ENCODE peak calls at places on chromosome X, in eight cellular contexts. M is stomach, T is ovary, H is endothelial cell of umbilical vein, A is NB4, N is vagina, W is heart left ventricle, Z is esophagus squamous epithelium. O is an unnamed sample.

GRCh38 chrX:138349351-138349750 is 362.2 kb downstream of the FGF13 start:
- DNase-seq in M (no peak), T (no peak), H (no peak), A (no peak), N (no peak), W (no peak), Z (no peak), O (no peak)

GRCh38 chrX:45850197-45850774 is 649.6 kb upstream of the DIPK2B start:
- DNase-seq in M (no peak), T (no peak), H (peak; percentile 28), A (peak; percentile 36), N (no peak), W (no peak), Z (no peak), O (no peak)

GRCh38 chrX:101550362-101550761 is at the start of gene ARMCX1:
- DNase-seq in M (peak; percentile 49), T (peak; percentile 75), H (peak; percentile 87), A (peak; percentile 1), N (no peak), W (peak; percentile 87), Z (no peak), O (peak; percentile 94)

GRCh38 chrX:37542791-37543190 is 28.7 kb upstream of the LANCL3 start:
- DNase-seq in M (no peak), T (no peak), H (no peak), A (no peak), N (no peak), W (no peak), Z (no peak), O (no peak)

GRCh38 chrX:135087867-135088266 is 32.5 kb downstream of the ETDB start:
- DNase-seq in M (no peak), T (no peak), H (no peak), A (no peak), N (no peak), W (no peak), Z (no peak), O (no peak)

GRCh38 chrX:110418220-110418856 is 59.7 kb downstream of the RTL9 start:
- DNase-seq in M (peak; percentile 32), T (peak; percentile 65), H (peak; percentile 30), A (peak; percentile 5), N (no peak), W (no peak), Z (no peak), O (no peak)

GRCh38 chrX:13719192-13719856 is 15.1 kb downstream of the TRAPPC2 start:
- DNase-seq in M (no peak), T (no peak), H (no peak), A (no peak), N (no peak), W (no peak), Z (no peak), O (no peak)

GRCh38 chrX:121254336-121254735 is 206.9 kb downstream of the GLUD2 start:
- DNase-seq in M (no peak), T (no peak), H (no peak), A (peak; percentile 2), N (no peak), W (no peak), Z (no peak), O (no peak)

GRCh38 chrX:107935664-107936433 is 46.3 kb downstream of the TEX13B start:
- DNase-seq in M (no peak), T (no peak), H (no peak), A (no peak), N (no peak), W (peak; percentile 15), Z (no peak), O (peak; percentile 77)

GRCh38 chrX:41559662-41560061 is 112.5 kb downstream of the NYX start:
- DNase-seq in M (no peak), T (peak; percentile 40), H (peak; percentile 82), A (peak; percentile 56), N (no peak), W (no peak), Z (no peak), O (no peak)

GRCh38 chrX:14698770-14699169 is 169.4 kb downstream of the GLRA2 start:
- DNase-seq in M (no peak), T (no peak), H (no peak), A (no peak), N (no peak), W (no peak), Z (no peak), O (no peak)

GRCh38 chrX:134236690-134237362 is at the start of gene CCDC160:
- DNase-seq in M (peak; percentile 73), T (peak; percentile 76), H (peak; percentile 29), A (no peak), N (no peak), W (peak; percentile 46), Z (no peak), O (no peak)

GRCh38 chrX:13473666-13474516 is 95.5 kb upstream of the EGFL6 start:
- DNase-seq in M (no peak), T (no peak), H (no peak), A (no peak), N (no peak), W (no peak), Z (no peak), O (no peak)

GRCh38 chrX:34655496-34656258 is 1.4 kb downstream of the TMEM47 start:
- DNase-seq in M (no peak), T (no peak), H (peak; percentile 39), A (no peak), N (no peak), W (no peak), Z (no peak), O (no peak)

GRCh38 chrX:70196961-70197805 is 19.9 kb downstream of the DGAT2L6 start:
- DNase-seq in M (peak; percentile 51), T (no peak), H (peak; percentile 59), A (peak; percentile 64), N (no peak), W (no peak), Z (no peak), O (no peak)

GRCh38 chrX:50680990-50681389 is 133.0 kb downstream of the SHROOM4 start:
- DNase-seq in M (no peak), T (no peak), H (peak; percentile 63), A (no peak), N (no peak), W (no peak), Z (no peak), O (no peak)

GRCh38 chrX:11641368-11641767 is 24.4 kb downstream of the ARHGAP6 start:
- DNase-seq in M (no peak), T (no peak), H (no peak), A (peak; percentile 1), N (no peak), W (no peak), Z (no peak), O (no peak)

GRCh38 chrX:13093489-13094140 is 49.2 kb upstream of the FAM9C start:
- DNase-seq in M (no peak), T (no peak), H (peak; percentile 31), A (no peak), N (no peak), W (no peak), Z (no peak), O (no peak)

GRCh38 chrX:554271-554670 is 76.3 kb upstream of the SHOX start:
- DNase-seq in M (no peak), T (no peak), H (no peak), A (no peak), N (peak; percentile 37), W (no peak), Z (no peak), O (no peak)

GRCh38 chrX:109600114-109600710 is 24.8 kb downstream of the KCNE5 start:
- DNase-seq in M (no peak), T (peak; percentile 39), H (no peak), A (peak; percentile 63), N (no peak), W (peak; percentile 28), Z (no peak), O (no peak)

GRCh38 chrX:30141966-30142365 is 73.4 kb upstream of the MAGEB2 start:
- DNase-seq in M (no peak), T (no peak), H (peak; percentile 35), A (peak; percentile 57), N (no peak), W (no peak), Z (no peak), O (no peak)

GRCh38 chrX:37425370-37425769 is 76.2 kb downstream of the PRRG1 start:
- DNase-seq in M (no peak), T (no peak), H (no peak), A (no peak), N (no peak), W (no peak), Z (no peak), O (no peak)

GRCh38 chrX:49237060-49237459 is 1.8 kb downstream of the CCDC22 start:
- DNase-seq in M (no peak), T (no peak), H (no peak), A (peak; percentile 88), N (no peak), W (no peak), Z (no peak), O (no peak)

GRCh38 chrX:131854586-131854985 is 168.5 kb upstream of the STK26 start:
- DNase-seq in M (no peak), T (no peak), H (peak; percentile 20), A (peak; percentile 38), N (no peak), W (no peak), Z (no peak), O (no peak)
- TF ChIP-seq CTCF in M (no peak), T (no peak), H (no peak), A (no peak), N (no peak), W (no peak), Z (no peak), O (no peak)

GRCh38 chrX:10156199-10157031 is at the start of gene CLCN4:
- DNase-seq in M (peak; percentile 70), T (peak; percentile 51), H (peak; percentile 46), A (peak; percentile 41), N (no peak), W (peak; percentile 83), Z (no peak), O (no peak)
- TF ChIP-seq POLR2A in M (no peak), T (no peak), H (peak; percentile 30), A (no peak), N (no peak), W (no peak), Z (no peak), O (no peak)

DNA sequence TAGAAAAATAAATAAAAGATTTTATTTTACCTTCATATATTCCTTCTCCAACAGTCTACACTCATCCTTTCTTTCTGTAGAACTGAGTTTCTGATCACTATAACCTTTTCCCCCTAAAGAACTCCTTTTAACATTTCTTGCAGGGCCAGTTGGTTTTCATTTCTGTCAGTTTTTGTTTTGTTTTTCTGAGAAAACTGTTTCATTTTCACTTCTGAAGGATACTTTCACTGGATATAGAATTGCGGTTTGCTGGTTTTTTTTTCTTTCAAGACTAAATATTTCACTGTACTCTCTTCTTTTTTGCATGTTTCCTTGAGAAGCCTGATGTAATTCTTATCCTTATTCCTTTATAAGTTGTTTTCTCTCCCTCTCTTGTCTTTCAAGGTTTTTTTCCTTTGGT is 90.4 kb upstream of the EOLA2 start:
- DNase-seq in M (no peak), T (no peak), H (no peak), A (no peak), N (no peak), W (no peak), Z (no peak), O (no peak)
- TF ChIP-seq CTCF in M (no peak), T (no peak), H (no peak), A (no peak), N (no peak), W (no peak), Z (no peak), O (no peak)

DNA sequence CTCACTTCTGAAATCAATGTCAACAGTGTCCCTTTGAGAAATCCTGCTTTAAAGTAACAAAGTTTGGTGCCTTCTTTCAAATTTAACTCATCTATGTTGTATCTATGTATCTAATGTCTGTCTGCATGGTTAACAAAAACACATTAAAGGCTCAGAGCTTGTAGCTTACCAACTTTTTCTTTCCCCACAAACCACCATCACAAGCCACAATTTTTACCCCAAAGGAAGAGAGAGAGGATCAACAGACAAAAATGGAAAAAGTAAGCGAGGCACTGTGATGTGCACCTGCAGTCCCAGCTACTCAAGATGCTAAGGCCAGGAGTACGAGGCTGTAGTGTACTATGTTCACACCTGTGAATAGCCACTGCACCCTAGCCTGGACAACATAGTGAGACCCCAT is 17.2 kb downstream of the ATRX start:
- DNase-seq in M (no peak), T (no peak), H (no peak), A (no peak), N (no peak), W (no peak), Z (no peak), O (no peak)
- TF ChIP-seq POLR2A in M (no peak), T (no peak), H (no peak), A (no peak), N (no peak), W (no peak), Z (no peak), O (no peak)

O was measured in lower leg skin.